ENCODE peak calls at places on chromosomes 12 and 14, in ten cellular contexts. W is CD4-positive, CD25-positive, alpha-beta regulatory T cell; L is neural progenitor cell; N is kidney; J is aorta; X is fibroblast of lung; E is substantia nigra; S is OCI-LY7; H is lower lobe of right lung; Z is effector memory CD4-positive, alpha-beta T cell. F is an unnamed sample.

GRCh38 chr14:93115069-93115919 is 431 bp downstream of the ITPK1 start:
- DNase-seq in E (peak; percentile 67), S (peak; percentile 88), J (peak; percentile 96), H (peak; percentile 94), X (peak; percentile 80), N (peak; percentile 95), Z (peak; percentile 75), W (peak; percentile 78), L (peak; percentile 93), F (peak; percentile 80)

GRCh38 chr12:59833408-59833807 is 237.6 kb downstream of the SLC16A7 start:
- DNase-seq in E (no peak), W (no peak), L (no peak), N (no peak), J (no peak), H (no peak), X (no peak), Z (no peak), S (no peak), F (no peak)

GRCh38 chr12:121388421-121388981 is 11.4 kb upstream of the RNF34 start:
- DNase-seq in X (peak; percentile 86), N (no peak), S (no peak), H (no peak), Z (no peak), J (no peak), E (no peak), L (no peak), W (no peak), F (no peak)

GRCh38 chr12:54265364-54265812 is 14.5 kb downstream of the CBX5 start:
- DNase-seq in X (no peak), W (no peak), E (no peak), J (no peak), Z (no peak), N (no peak), L (no peak), H (no peak), S (no peak), F (no peak)

GRCh38 chr14:36756221-36756620 is 94.6 kb downstream of the PAX9 start:
- DNase-seq in J (no peak), E (no peak), L (no peak), S (no peak), N (no peak), X (no peak), Z (no peak), W (no peak), H (no peak), F (no peak)

GRCh38 chr12:127667131-127667685 is 599.8 kb upstream of the TMEM132C start:
- DNase-seq in Z (no peak), J (no peak), N (no peak), L (no peak), X (peak; percentile 83), E (no peak), W (no peak), S (no peak), H (no peak), F (no peak)

GRCh38 chr14:26444745-26445144 is 153.1 kb downstream of the NOVA1 start:
- DNase-seq in S (no peak), W (no peak), L (peak; percentile 82), N (no peak), E (no peak), J (no peak), Z (no peak), X (peak; percentile 7), H (no peak), F (no peak)

GRCh38 chr12:68350753-68351152 is 18.6 kb upstream of the MDM1 start:
- DNase-seq in L (no peak), X (peak; percentile 75), J (no peak), N (no peak), W (no peak), Z (no peak), H (no peak), E (no peak), S (no peak), F (no peak)

GRCh38 chr12:126084480-126084879 is 1019.2 kb downstream of the AACS start:
- DNase-seq in X (peak; percentile 61), L (no peak), S (no peak), Z (no peak), W (no peak), N (no peak), H (no peak), E (no peak), J (no peak), F (no peak)

GRCh38 chr14:64060648-64061096 is 207.9 kb downstream of the SYNE2 start:
- DNase-seq in E (no peak), Z (no peak), X (no peak), J (no peak), S (peak; percentile 36), H (no peak), N (no peak), W (no peak), L (peak; percentile 78), F (no peak)

GRCh38 chr12:510071-510825 is 50.5 kb downstream of the B4GALNT3 start:
- DNase-seq in H (peak; percentile 68), J (no peak), X (no peak), Z (no peak), E (no peak), N (peak; percentile 86), S (no peak), L (peak; percentile 84), W (no peak), F (no peak)

GRCh38 chr12:3770891-3771290 is 18.0 kb upstream of the CRACR2A start:
- DNase-seq in L (no peak), H (no peak), E (no peak), N (no peak), W (no peak), J (no peak), X (peak; percentile 64), S (no peak), Z (no peak), F (no peak)

GRCh38 chr14:73472182-73473114 is 14.1 kb upstream of the NUMB start:
- DNase-seq in L (peak; percentile 71), J (no peak), N (no peak), Z (no peak), H (no peak), X (peak; percentile 68), E (no peak), W (no peak), S (peak; percentile 79), F (peak; percentile 55)

GRCh38 chr12:52186135-52186840 is 5.5 kb downstream of the KRT80 start:
- DNase-seq in Z (no peak), N (no peak), X (peak; percentile 93), E (no peak), W (no peak), J (no peak), S (no peak), L (no peak), H (no peak), F (no peak)

GRCh38 chr12:47707905-47708543 is 2.2 kb upstream of the RPAP3 start:
- DNase-seq in N (no peak), H (no peak), L (no peak), X (no peak), Z (no peak), J (no peak), E (no peak), S (peak; percentile 25), W (no peak), F (no peak)

GRCh38 chr14:66508846-66509621 is 1.1 kb downstream of the GPHN start:
- DNase-seq in H (peak; percentile 49), J (peak; percentile 81), Z (peak; percentile 9), L (peak; percentile 60), W (peak; percentile 34), N (peak; percentile 82), S (no peak), E (peak; percentile 11), X (peak; percentile 29), F (peak; percentile 41)
- H3K27ac ChIP-seq in H (peak overlapping the region; percentile 86), J (peak overlapping the region; percentile 14), Z (peak overlapping the region; percentile 63), L (no peak overlapping the region), W (peak overlapping the region; percentile 75), N (peak overlapping the region; percentile 97), S (no peak overlapping the region), E (peak overlapping the region; percentile 90), X (peak overlapping the region; percentile 30), F (peak overlapping the region; percentile 73)

DNA sequence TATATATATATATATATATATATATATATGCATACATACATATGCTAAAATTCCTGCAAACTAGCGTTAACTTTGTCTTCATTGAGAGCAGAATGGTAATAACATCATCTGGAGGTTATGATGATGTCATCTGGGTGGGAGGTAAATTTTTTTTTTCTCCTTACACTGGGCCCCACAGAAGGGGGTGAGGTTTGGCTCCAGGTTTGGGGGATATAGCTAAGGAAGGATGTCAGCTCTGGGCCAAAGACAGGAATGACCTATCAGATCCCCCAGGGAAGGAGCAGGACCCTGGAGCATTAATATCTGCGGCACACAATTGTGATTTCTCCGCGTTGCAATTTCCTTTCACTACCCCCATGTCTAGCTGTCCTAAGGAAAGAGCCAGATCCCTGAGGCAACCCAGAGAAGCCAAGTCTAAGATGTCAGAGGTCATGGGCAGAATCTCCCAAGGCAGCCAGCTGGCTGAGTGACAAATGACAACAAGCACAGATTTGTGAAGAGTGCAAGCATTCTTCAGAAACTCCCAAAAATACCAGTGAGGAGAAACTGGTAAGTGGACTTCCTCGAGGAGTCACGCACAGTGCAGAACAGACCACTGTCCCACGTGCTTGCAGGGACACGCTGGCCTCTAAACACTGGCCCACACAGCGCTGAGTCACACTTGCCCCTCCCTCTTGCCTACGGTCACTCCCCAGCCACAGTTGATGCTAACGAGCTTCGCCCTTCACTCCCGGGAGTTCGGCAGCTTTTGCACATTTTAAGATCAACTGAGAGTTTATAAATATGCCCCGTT is 9.9 kb downstream of the UBC start:
- DNase-seq in X (peak; percentile 92), Z (no peak), W (no peak), L (peak; percentile 25), H (peak; percentile 87), E (no peak), S (no peak), J (peak; percentile 95), N (peak; percentile 96), F (no peak)
- H3K27ac ChIP-seq in X (peak overlapping the region; percentile 78), Z (no peak overlapping the region), W (no peak overlapping the region), L (no peak overlapping the region), H (peak overlapping the region; percentile 71), E (peak overlapping the region; percentile 76), S (peak overlapping the region; percentile 1), J (no peak overlapping the region), N (peak overlapping the region; percentile 56), F (no peak overlapping the region)

GRCh38 chr14:31239673-31240072 is 32.1 kb upstream of the HECTD1 start:
- DNase-seq in S (no peak), H (peak; percentile 76), Z (no peak), X (no peak), E (no peak), W (no peak), N (no peak), L (no peak), J (no peak), F (no peak)
- H3K27ac ChIP-seq in S (no peak overlapping the region), H (peak overlapping the region; percentile 57), Z (no peak overlapping the region), X (no peak overlapping the region), E (no peak overlapping the region), W (no peak overlapping the region), N (no peak overlapping the region), L (no peak overlapping the region), J (no peak overlapping the region), F (no peak overlapping the region)

GRCh38 chr14:53304726-53305381 is 151.7 kb upstream of the DDHD1 start:
- DNase-seq in H (no peak), N (no peak), Z (no peak), W (no peak), E (no peak), L (peak; percentile 5), S (no peak), J (no peak), X (peak; percentile 84), F (no peak)

GRCh38 chr14:53310412-53310811 is 157.3 kb upstream of the DDHD1 start:
- DNase-seq in E (no peak), W (no peak), J (no peak), S (peak; percentile 54), Z (no peak), N (no peak), X (no peak), H (no peak), L (no peak), F (no peak)

GRCh38 chr14:53306926-53307325 is 153.8 kb upstream of the DDHD1 start:
- DNase-seq in N (no peak), H (no peak), X (peak; percentile 79), L (peak; percentile 80), W (no peak), Z (no peak), J (no peak), E (peak; percentile 29), S (no peak), F (no peak)

GRCh38 chr14:53306267-53306721 is 153.2 kb upstream of the DDHD1 start:
- DNase-seq in W (no peak), J (peak; percentile 79), E (no peak), N (no peak), S (peak; percentile 40), X (peak; percentile 88), H (no peak), Z (peak; percentile 2), L (peak; percentile 71), F (no peak)
- H3K27ac ChIP-seq in W (no peak overlapping the region), J (no peak overlapping the region), E (peak overlapping the region; percentile 91), N (no peak overlapping the region), S (no peak overlapping the region), X (no peak overlapping the region), H (peak overlapping the region; percentile 44), Z (no peak overlapping the region), L (no peak overlapping the region), F (no peak overlapping the region)

F was measured in CD4-positive, alpha-beta memory T cell.